ENCODE peak calls at places on chromosomes 3 and 15, in five cellular contexts. One of them, this sample, is unnamed. For H3K36me3, the result is how much of the 10 kb centered on the place peaks cover.

GRCh38 chr3:26997226-26997625 is 372.0 kb downstream of the NEK10 start:
- ATAC-seq in HepG2: no peak
- ATAC-seq in upper lobe of left lung: no peak
- ATAC-seq in K562: no peak
- ATAC-seq in GM12878: no peak
- ATAC-seq in this sample: no peak

GRCh38 chr3:126488205-126488604 is 12.5 kb upstream of the ZXDC start:
- ATAC-seq in HepG2: peak
- ATAC-seq in upper lobe of left lung: no peak
- ATAC-seq in K562: peak
- ATAC-seq in GM12878: no peak
- ATAC-seq in this sample: no peak

GRCh38 chr3:189841474-189842205 is 210.5 kb downstream of the TP63 start:
- ATAC-seq in HepG2: no peak
- ATAC-seq in upper lobe of left lung: no peak
- ATAC-seq in K562: no peak
- ATAC-seq in GM12878: peak
- ATAC-seq in this sample: no peak

GRCh38 chr3:141421639-141422319 is 53.5 kb downstream of the ZBTB38 start:
- ATAC-seq in HepG2: no peak
- ATAC-seq in upper lobe of left lung: no peak
- ATAC-seq in K562: no peak
- ATAC-seq in GM12878: peak
- ATAC-seq in this sample: no peak

GRCh38 chr15:60374628-60375081 is 23.1 kb downstream of the ANXA2 start:
- ATAC-seq in HepG2: peak
- ATAC-seq in upper lobe of left lung: peak
- ATAC-seq in K562: no peak
- ATAC-seq in GM12878: no peak
- ATAC-seq in this sample: peak

GRCh38 chr3:31858439-31858838 is 122.6 kb downstream of the OSBPL10 start:
- ATAC-seq in HepG2: no peak
- ATAC-seq in upper lobe of left lung: no peak
- ATAC-seq in K562: no peak
- ATAC-seq in GM12878: peak
- ATAC-seq in this sample: no peak

GRCh38 chr3:178823140-178823539 is 248.5 kb downstream of the ZMAT3 start:
- ATAC-seq in HepG2: no peak
- ATAC-seq in upper lobe of left lung: no peak
- ATAC-seq in K562: no peak
- ATAC-seq in GM12878: no peak
- ATAC-seq in this sample: no peak

GRCh38 chr15:43514241-43515057 is 3.0 kb upstream of the MAP1A start:
- ATAC-seq in HepG2: no peak
- ATAC-seq in upper lobe of left lung: no peak
- ATAC-seq in K562: peak
- ATAC-seq in GM12878: no peak
- ATAC-seq in this sample: no peak

GRCh38 chr3:98980915-98981596 is 79.6 kb upstream of the DCBLD2 start:
- ATAC-seq in HepG2: no peak
- ATAC-seq in upper lobe of left lung: no peak
- ATAC-seq in K562: no peak
- ATAC-seq in GM12878: peak
- ATAC-seq in this sample: no peak

GRCh38 chr15:77860101-77860691 is 217.3 kb downstream of the TBC1D2B start:
- ATAC-seq in HepG2: peak
- ATAC-seq in upper lobe of left lung: no peak
- ATAC-seq in K562: no peak
- ATAC-seq in GM12878: no peak
- ATAC-seq in this sample: no peak

GRCh38 chr15:49645277-49645676 is 24.4 kb downstream of the DTWD1 start:
- ATAC-seq in HepG2: no peak
- ATAC-seq in upper lobe of left lung: no peak
- ATAC-seq in K562: no peak
- ATAC-seq in GM12878: no peak
- ATAC-seq in this sample: no peak

GRCh38 chr15:66905954-66906353 is 159.4 kb upstream of the SMAD3 start:
- ATAC-seq in HepG2: no peak
- ATAC-seq in upper lobe of left lung: no peak
- ATAC-seq in K562: peak
- ATAC-seq in GM12878: no peak
- ATAC-seq in this sample: no peak
- TF ChIP-seq EP300 in HepG2: no peak
- TF ChIP-seq EP300 in upper lobe of left lung: no peak
- TF ChIP-seq EP300 in K562: no peak
- TF ChIP-seq EP300 in GM12878: no peak
- TF ChIP-seq EP300 in this sample: no peak

GRCh38 chr3:10334461-10334860 is 13.5 kb upstream of the SEC13 start:
- ATAC-seq in HepG2: peak
- ATAC-seq in upper lobe of left lung: no peak
- ATAC-seq in K562: peak
- ATAC-seq in GM12878: peak
- ATAC-seq in this sample: no peak
- TF ChIP-seq CTCF in HepG2: peak
- TF ChIP-seq CTCF in upper lobe of left lung: no peak
- TF ChIP-seq CTCF in K562: peak
- TF ChIP-seq CTCF in GM12878: no peak
- TF ChIP-seq CTCF in this sample: no peak

DNA sequence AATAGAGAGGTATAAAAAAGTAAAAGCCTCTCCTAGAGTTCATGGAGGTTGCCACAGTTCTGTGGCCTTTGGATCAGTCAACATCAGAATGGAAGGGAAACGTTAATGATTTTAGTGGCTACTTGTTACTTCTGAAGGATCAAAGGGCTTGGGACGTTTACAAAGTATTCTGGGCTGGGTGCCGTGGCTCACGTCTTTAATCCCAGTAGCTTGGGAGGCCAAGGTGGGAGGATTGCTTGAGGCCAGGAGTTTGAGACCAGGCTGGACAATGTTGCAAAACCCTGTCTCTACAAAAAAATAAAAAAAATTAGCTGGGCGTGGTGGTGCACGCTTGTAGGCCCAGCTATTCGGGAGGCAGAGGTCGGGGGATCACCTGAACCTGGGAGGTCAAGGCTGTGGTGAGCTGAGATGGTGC is 44.6 kb downstream of the FNDC3B start:
- ATAC-seq in HepG2: peak
- ATAC-seq in upper lobe of left lung: no peak
- ATAC-seq in K562: no peak
- ATAC-seq in GM12878: no peak
- ATAC-seq in this sample: no peak
- H3K36me3 ChIP-seq in HepG2: under half
- H3K36me3 ChIP-seq in upper lobe of left lung: under half
- H3K36me3 ChIP-seq in K562: under half
- H3K36me3 ChIP-seq in GM12878: under half
- H3K36me3 ChIP-seq in this sample: under half

GRCh38 chr3:30355622-30356021 is 250.8 kb upstream of the TGFBR2 start:
- ATAC-seq in HepG2: no peak
- ATAC-seq in upper lobe of left lung: no peak
- ATAC-seq in K562: no peak
- ATAC-seq in GM12878: no peak
- ATAC-seq in this sample: no peak
- TF ChIP-seq EP300 in HepG2: no peak
- TF ChIP-seq EP300 in upper lobe of left lung: no peak
- TF ChIP-seq EP300 in K562: no peak
- TF ChIP-seq EP300 in GM12878: no peak
- TF ChIP-seq EP300 in this sample: no peak

DNA sequence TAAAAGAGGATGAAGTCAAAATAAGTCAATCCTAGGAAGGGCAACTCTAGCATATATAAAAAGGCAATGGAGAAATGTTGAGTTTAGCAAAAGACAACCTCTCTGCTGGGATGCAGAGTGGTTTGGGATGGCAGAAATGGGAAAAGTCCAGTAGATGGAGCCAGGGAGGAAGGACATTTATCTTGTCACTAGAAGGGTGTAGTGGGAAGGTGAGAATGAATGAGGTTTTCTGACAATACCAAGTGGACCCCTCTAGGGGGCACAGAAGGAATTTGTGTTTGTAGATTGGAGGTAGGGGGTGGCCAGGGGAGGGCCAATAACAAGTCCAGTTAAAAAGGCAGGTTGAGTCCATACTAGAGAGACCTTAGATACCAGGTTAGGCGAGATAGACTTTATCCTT is 80.0 kb downstream of the THSD4 start:
- ATAC-seq in HepG2: peak
- ATAC-seq in upper lobe of left lung: no peak
- ATAC-seq in K562: no peak
- ATAC-seq in GM12878: no peak
- ATAC-seq in this sample: no peak
- TF ChIP-seq CTCF in HepG2: peak
- TF ChIP-seq CTCF in upper lobe of left lung: no peak
- TF ChIP-seq CTCF in K562: no peak
- TF ChIP-seq CTCF in GM12878: no peak
- TF ChIP-seq CTCF in this sample: no peak

GRCh38 chr3:73010158-73010557 is 13.5 kb downstream of the PPP4R2 start:
- ATAC-seq in HepG2: no peak
- ATAC-seq in upper lobe of left lung: no peak
- ATAC-seq in K562: no peak
- ATAC-seq in GM12878: no peak
- ATAC-seq in this sample: no peak
- H3K36me3 ChIP-seq in HepG2: under half
- H3K36me3 ChIP-seq in upper lobe of left lung: under half
- H3K36me3 ChIP-seq in K562: half or more
- H3K36me3 ChIP-seq in GM12878: under half
- H3K36me3 ChIP-seq in this sample: under half